ENCODE peak calls at places on chromosomes 13 and 19, in nine cellular contexts. P is transverse colon; G is mesothelial cell of epicardium; A is stimulated activated CD4-positive, alpha-beta T cell treated with anti-CD3 and anti-CD28 coated beads, Interleukin-12 subunit alpha, Interleukin-12 subunit beta, amount 100 ng/mL, for 4 hours; E is iPS DF 6.9; Y is endothelial cell; R is fibroblast of gingiva; B is CD4-positive, CD25-positive, alpha-beta regulatory T cell; N is nucleus accumbens. F is an unnamed sample.

GRCh38 chr19:7545904-7546303 is 10.4 kb downstream of the PNPLA6 start:
- DNase-seq in P (no peak), E (no peak), Y (no peak), N (no peak), R (no peak), A (no peak), B (no peak), G (no peak), F (no peak)

GRCh38 chr13:106851251-106851650 is 283.3 kb upstream of the ARGLU1 start:
- DNase-seq in R (no peak), N (no peak), A (no peak), G (no peak), P (no peak), B (no peak), E (no peak), Y (no peak), F (no peak)

GRCh38 chr19:28633223-28634030 is 579.5 kb downstream of the UQCRFS1 start:
- DNase-seq in P (peak), E (peak), R (no peak), B (no peak), Y (peak), N (no peak), G (no peak), A (peak), F (no peak)

GRCh38 chr13:107964356-107964755 is 251.0 kb downstream of the LIG4 start:
- DNase-seq in G (no peak), A (no peak), E (no peak), B (no peak), R (no peak), N (no peak), P (no peak), Y (no peak), F (no peak)

GRCh38 chr19:35643255-35644205 is 2.0 kb downstream of the ETV2 start:
- DNase-seq in A (peak), R (peak), B (peak), P (peak), G (peak), Y (peak), E (no peak), N (no peak), F (peak)

GRCh38 chr13:31377946-31378345 is 178.2 kb downstream of the B3GLCT start:
- DNase-seq in P (no peak), N (no peak), A (no peak), B (no peak), G (no peak), E (no peak), Y (peak), R (no peak), F (no peak)

GRCh38 chr13:25018729-25019115 is 77.2 kb upstream of the PABPC3 start:
- DNase-seq in E (no peak), R (no peak), A (no peak), Y (no peak), B (no peak), G (no peak), N (no peak), P (peak), F (no peak)

GRCh38 chr13:87331178-87331577 is 340.0 kb upstream of the SLITRK5 start:
- DNase-seq in R (peak), B (no peak), G (no peak), A (no peak), Y (no peak), E (no peak), P (no peak), N (no peak), F (peak)

GRCh38 chr13:95929430-95929829 is 123.8 kb downstream of the UGGT2 start:
- DNase-seq in N (no peak), E (no peak), P (no peak), R (no peak), A (no peak), G (no peak), B (no peak), Y (no peak), F (no peak)

GRCh38 chr13:54185785-54186184 is 1157.2 kb downstream of the OLFM4 start:
- DNase-seq in B (no peak), A (no peak), G (no peak), E (peak), R (no peak), P (no peak), N (no peak), Y (peak), F (no peak)

GRCh38 chr13:34161829-34162544 is 344.0 kb downstream of the RFC3 start:
- DNase-seq in G (no peak), R (peak), P (no peak), N (no peak), E (no peak), Y (no peak), A (no peak), B (no peak), F (no peak)

GRCh38 chr19:3387645-3388589 is 21.5 kb downstream of the NFIC start:
- DNase-seq in A (no peak), G (no peak), E (no peak), N (peak), Y (no peak), B (no peak), P (peak), R (peak), F (no peak)

F was measured in Caco-2.